ENCODE peak calls at places on chromosomes 16 and 17, in six cellular contexts. A, N, K, E, Y and R are unnamed samples.

GRCh38 chr16:85612191-85612800 is 826 bp upstream of the GSE1 start:
- DNase-seq in A (peak), N (no peak), K (peak), E (peak), Y (peak), R (peak)

GRCh38 chr17:67606471-67606870 is 111.3 kb upstream of the NOL11 start:
- DNase-seq in A (no peak), N (no peak), K (no peak), E (no peak), Y (peak), R (no peak)

GRCh38 chr16:13139661-13140241 is 238.4 kb downstream of the SHISA9 start:
- DNase-seq in A (no peak), N (no peak), K (no peak), E (no peak), Y (no peak), R (no peak)

GRCh38 chr16:48054881-48055601 is 100.8 kb downstream of the ABCC12 start:
- DNase-seq in A (peak), N (no peak), K (peak), E (peak), Y (peak), R (peak)

GRCh38 chr17:65371702-65372101 is 189.7 kb downstream of the AXIN2 start:
- DNase-seq in A (no peak), N (no peak), K (no peak), E (no peak), Y (no peak), R (no peak)

GRCh38 chr16:83862661-83863060 is 36.3 kb upstream of the MLYCD start:
- DNase-seq in A (no peak), N (no peak), K (no peak), E (no peak), Y (no peak), R (no peak)

GRCh38 chr16:57483725-57484514 is 2.4 kb downstream of the DOK4 start:
- DNase-seq in A (no peak), N (no peak), K (no peak), E (peak), Y (peak), R (no peak)

GRCh38 chr17:65254166-65254565 is 117.0 kb downstream of the RGS9 start:
- DNase-seq in A (no peak), N (no peak), K (peak), E (no peak), Y (no peak), R (no peak)

GRCh38 chr17:10557422-10557821 is 8.0 kb upstream of the MYH2 start:
- DNase-seq in A (no peak), N (no peak), K (no peak), E (no peak), Y (no peak), R (no peak)

GRCh38 chr17:76492250-76492988 is 8.8 kb downstream of the RHBDF2 start:
- DNase-seq in A (no peak), N (peak), K (no peak), E (no peak), Y (no peak), R (peak)

GRCh38 chr17:47720754-47721533 is 12.1 kb upstream of the TBX21 start:
- DNase-seq in A (peak), N (no peak), K (no peak), E (no peak), Y (peak), R (no peak)

GRCh38 chr17:67386965-67387551 is 10.0 kb downstream of the PITPNC1 start:
- DNase-seq in A (peak), N (no peak), K (peak), E (peak), Y (peak), R (no peak)

GRCh38 chr16:86044881-86045600 is 146.1 kb downstream of the IRF8 start:
- DNase-seq in A (no peak), N (no peak), K (no peak), E (no peak), Y (no peak), R (no peak)

GRCh38 chr17:57570740-57571344 is 174.3 kb downstream of the CCDC182 start:
- DNase-seq in A (no peak), N (no peak), K (no peak), E (no peak), Y (no peak), R (no peak)

GRCh38 chr17:33732116-33732515 is 439.0 kb upstream of the ASIC2 start:
- DNase-seq in A (no peak), N (no peak), K (peak), E (peak), Y (no peak), R (no peak)

GRCh38 chr17:63173903-63174302 is 207.9 kb downstream of the TANC2 start:
- DNase-seq in A (no peak), N (no peak), K (no peak), E (no peak), Y (no peak), R (no peak)

GRCh38 chr17:58615768-58616659 is 75.8 kb downstream of the TEX14 start:
- DNase-seq in A (no peak), N (peak), K (no peak), E (no peak), Y (no peak), R (no peak)

GRCh38 chr16:7440886-7441400 is 108.3 kb downstream of the RBFOX1 start:
- DNase-seq in A (no peak), N (no peak), K (no peak), E (no peak), Y (no peak), R (no peak)

GRCh38 chr16:88381820-88382451 is 823 bp upstream of the ZNF469 start:
- DNase-seq in A (no peak), N (no peak), K (no peak), E (no peak), Y (no peak), R (no peak)

DNA sequence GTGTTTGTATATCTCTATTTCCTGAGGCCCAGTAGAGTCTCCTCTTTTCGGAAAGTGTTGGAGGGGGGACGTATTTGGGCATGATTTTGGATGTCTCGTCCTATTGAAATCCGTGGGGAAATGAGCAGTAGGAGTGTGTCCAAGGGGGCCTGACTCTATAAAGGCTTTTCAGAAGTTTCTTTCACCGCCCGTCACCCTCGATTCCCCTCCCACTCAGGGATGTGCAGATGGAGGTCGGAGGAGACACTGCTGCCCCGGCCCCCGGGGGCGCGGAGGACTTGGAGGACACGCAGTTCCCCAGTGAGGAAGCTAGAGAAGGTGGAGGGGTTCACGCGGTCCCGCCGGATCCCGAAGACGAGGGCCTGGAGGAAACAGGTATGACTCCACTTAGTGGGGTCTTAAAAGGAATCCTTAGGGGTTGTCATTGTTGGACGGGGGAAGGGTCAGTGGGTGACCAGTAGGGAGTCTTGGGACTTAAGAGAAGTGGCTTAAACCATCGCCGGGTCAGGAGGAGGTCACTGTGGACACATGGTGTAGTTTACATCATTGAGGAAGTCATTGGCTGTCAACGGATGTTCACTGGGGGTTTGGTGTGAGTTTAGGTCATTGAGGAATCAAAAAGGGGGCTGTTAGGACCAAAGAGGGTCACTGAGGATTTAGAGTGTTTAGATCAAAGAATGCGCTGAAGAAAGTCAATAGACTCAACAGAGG is 424 bp downstream of the MON1B start:
- DNase-seq in A (no peak), N (no peak), K (no peak), E (peak), Y (peak), R (peak)
- TF ChIP-seq GABPA in A (no peak), N (no peak), K (no peak), E (peak), Y (no peak), R (no peak)

GRCh38 chr16:1443980-1444729 is at the start of gene CCDC154:
- DNase-seq in A (no peak), N (no peak), K (no peak), E (no peak), Y (no peak), R (no peak)
- TF ChIP-seq POLR2AphosphoS5 in A (peak), N (no peak), K (no peak), E (no peak), Y (no peak), R (peak)

GRCh38 chr16:6247150-6247549 is 1085.5 kb upstream of the RBFOX1 start:
- DNase-seq in A (peak), N (no peak), K (no peak), E (no peak), Y (no peak), R (no peak)
- TF ChIP-seq GABPA in A (no peak), N (no peak), K (no peak), E (no peak), Y (no peak), R (no peak)

GRCh38 chr17:42845918-42846593 is 1.7 kb downstream of the AOC2 start:
- DNase-seq in A (no peak), N (no peak), K (no peak), E (no peak), Y (no peak), R (no peak)
- TF ChIP-seq POLR2AphosphoS5 in A (peak), N (no peak), K (no peak), E (no peak), Y (no peak), R (no peak)

GRCh38 chr16:31697744-31698125 is 170.0 kb downstream of the AHSP start:
- DNase-seq in A (no peak), N (no peak), K (no peak), E (no peak), Y (no peak), R (no peak)

GRCh38 chr16:31693733-31694132 is 166.0 kb downstream of the AHSP start:
- DNase-seq in A (no peak), N (no peak), K (no peak), E (no peak), Y (no peak), R (no peak)

GRCh38 chr16:31696968-31697743 is 169.5 kb downstream of the AHSP start:
- DNase-seq in A (no peak), N (no peak), K (peak), E (peak), Y (peak), R (no peak)

GRCh38 chr16:31694461-31694860 is 166.8 kb downstream of the AHSP start:
- DNase-seq in A (no peak), N (no peak), K (no peak), E (no peak), Y (no peak), R (no peak)

GRCh38 chr16:31695667-31696066 is 168.0 kb downstream of the AHSP start:
- DNase-seq in A (no peak), N (no peak), K (no peak), E (no peak), Y (no peak), R (no peak)
- TF ChIP-seq GABPA in A (no peak), N (no peak), K (no peak), E (no peak), Y (no peak), R (no peak)

GRCh38 chr17:46193246-46193625 is at the start of gene KANSL1:
- DNase-seq in A (peak), N (no peak), K (peak), E (peak), Y (peak), R (peak)
- TF ChIP-seq POLR2AphosphoS5 in A (peak), N (no peak), K (peak), E (peak), Y (peak), R (peak)

DNA sequence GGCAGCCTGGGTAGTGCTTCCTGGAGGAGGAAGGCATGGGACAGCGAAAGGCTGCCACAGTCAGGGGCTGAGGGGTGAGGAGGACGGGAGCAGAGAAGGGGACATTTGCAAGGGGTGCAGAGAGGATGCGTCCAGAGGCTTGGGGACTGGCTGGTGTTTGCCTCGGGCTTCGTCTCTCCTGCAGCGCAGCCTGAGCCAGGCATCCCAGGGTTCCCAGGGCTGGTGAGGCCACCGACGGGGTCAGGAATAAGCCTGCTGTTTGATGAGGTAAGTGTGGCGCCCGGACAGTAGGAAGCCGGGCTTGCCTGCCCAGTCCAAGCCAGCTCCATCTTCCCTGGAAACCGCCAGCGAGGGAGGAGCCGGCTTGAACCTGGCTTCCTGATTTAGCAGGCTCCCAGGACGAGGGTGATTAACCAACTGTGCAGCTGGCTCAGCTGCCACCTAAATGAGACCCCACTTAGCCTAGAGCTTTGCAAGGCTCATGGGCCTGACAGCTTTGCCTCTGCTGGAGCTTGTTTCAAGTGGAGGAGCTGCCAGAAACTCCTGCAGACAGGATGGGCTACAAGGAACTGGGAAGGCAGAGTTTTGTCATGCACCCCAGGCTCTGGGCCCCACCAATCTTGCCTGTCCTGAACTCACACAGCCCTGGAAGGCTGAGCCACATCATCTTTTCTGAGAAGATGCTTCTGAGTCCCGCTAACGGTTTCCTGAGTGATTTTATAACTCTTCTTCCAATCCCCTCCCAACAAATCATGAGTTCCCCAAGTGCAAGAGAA is 47.6 kb downstream of the PITPNM3 start:
- DNase-seq in A (no peak), N (no peak), K (no peak), E (no peak), Y (no peak), R (no peak)
- TF ChIP-seq GABPA in A (no peak), N (no peak), K (no peak), E (no peak), Y (no peak), R (no peak)